ENCODE peak calls at places on chromosomes 6 and 20, in four cellular contexts. Q is hepatocyte, F is fibroblast of lung, J is PC-3. W is an unnamed sample.
A peak's percentile ranks its signal among the peaks of the same experiment; 100 is the strongest.

GRCh38 chr6:125507987-125508655 is 206.4 kb upstream of the HDDC2 start:
- DNase-seq in Q (peak; percentile 23), F (peak; percentile 19), J (no peak), W (no peak)

GRCh38 chr6:118783931-118784528 is 109.9 kb upstream of the ASF1A start:
- DNase-seq in Q (no peak), F (peak; percentile 95), J (peak; percentile 68), W (no peak)

GRCh38 chr6:29014729-29015608 is 9.9 kb upstream of the ZNF311 start:
- DNase-seq in Q (no peak), F (peak; percentile 25), J (no peak), W (no peak)

GRCh38 chr20:46054606-46055005 is 25.6 kb downstream of the SLC12A5 start:
- DNase-seq in Q (no peak), F (no peak), J (no peak), W (no peak)

GRCh38 chr6:143271024-143271423 is 179.5 kb downstream of the ADAT2 start:
- DNase-seq in Q (peak; percentile 36), F (peak; percentile 87), J (peak; percentile 78), W (no peak)

GRCh38 chr6:139164001-139164400 is 29.1 kb downstream of the HECA start:
- DNase-seq in Q (no peak), F (no peak), J (no peak), W (no peak)

GRCh38 chr6:3231213-3232016 is 4.0 kb upstream of the TUBB2B start:
- DNase-seq in Q (peak; percentile 96), F (peak; percentile 78), J (peak; percentile 70), W (peak; percentile 83)

GRCh38 chr6:44504321-44504761 is 116.8 kb downstream of the CDC5L start:
- DNase-seq in Q (no peak), F (peak; percentile 63), J (no peak), W (no peak)

GRCh38 chr6:18155864-18156396 is 708 bp downstream of the KDM1B start:
- DNase-seq in Q (peak; percentile 85), F (peak; percentile 14), J (peak; percentile 87), W (peak; percentile 36)

GRCh38 chr6:168017629-168018028 is 20.2 kb downstream of the KIF25 start:
- DNase-seq in Q (no peak), F (peak; percentile 17), J (no peak), W (no peak)

GRCh38 chr6:46993846-46994245 is 48.3 kb downstream of the ADGRF1 start:
- DNase-seq in Q (no peak), F (peak; percentile 35), J (peak; percentile 98), W (no peak)

GRCh38 chr20:49636447-49636846 is 68.5 kb upstream of the PTGIS start:
- DNase-seq in Q (no peak), F (no peak), J (no peak), W (no peak)

GRCh38 chr20:49634116-49634515 is 66.2 kb upstream of the PTGIS start:
- DNase-seq in Q (no peak), F (no peak), J (no peak), W (no peak)

GRCh38 chr20:49635171-49635570 is 67.2 kb upstream of the PTGIS start:
- DNase-seq in Q (no peak), F (peak; percentile 37), J (no peak), W (no peak)

GRCh38 chr20:49635829-49636228 is 67.9 kb upstream of the PTGIS start:
- DNase-seq in Q (no peak), F (no peak), J (no peak), W (no peak)

DNA sequence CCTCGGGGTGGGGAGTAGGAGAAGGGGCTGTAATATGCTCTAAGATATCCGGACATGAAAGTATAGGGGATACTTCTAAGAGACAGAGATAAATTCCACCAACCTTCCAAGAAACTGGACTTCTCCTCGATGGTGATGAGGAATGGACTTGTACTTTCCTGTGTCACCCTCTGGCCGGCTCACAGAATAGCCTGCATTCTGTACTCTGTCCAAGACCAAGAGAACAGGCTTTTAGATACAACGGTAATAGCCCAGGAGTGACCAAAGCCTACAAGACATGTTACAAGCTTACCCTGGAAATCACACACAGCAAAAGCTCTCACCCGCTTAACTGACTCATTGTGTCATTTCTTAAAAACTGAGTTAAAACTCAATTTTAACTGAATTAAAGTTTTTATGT is 69.3 kb upstream of the PTGIS start:
- DNase-seq in Q (no peak), F (no peak), J (no peak), W (no peak)
- H2AFZ ChIP-seq in Q (no peak overlapping the region), F (no peak overlapping the region), J (no peak overlapping the region), W (no peak overlapping the region)

DNA sequence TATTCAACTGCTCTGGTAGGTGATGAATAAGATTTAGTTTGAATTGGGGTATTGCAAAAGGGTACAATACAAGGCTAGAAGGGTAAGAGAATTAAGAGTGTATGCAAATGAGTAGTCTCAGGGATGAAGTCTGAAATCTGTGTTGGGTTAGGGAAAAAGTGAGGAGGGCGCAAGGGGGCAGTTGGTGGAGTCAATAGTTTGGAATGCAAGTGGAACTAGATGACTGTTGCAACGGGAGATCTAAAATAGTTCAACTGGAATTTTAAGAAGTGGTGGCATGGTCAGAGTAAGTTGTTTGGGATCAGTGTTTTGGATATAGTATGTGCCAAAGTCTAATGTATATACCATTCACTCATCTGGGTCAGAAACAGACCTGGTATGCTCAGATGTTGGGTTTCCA is 329.6 kb downstream of the GJA1 start:
- DNase-seq in Q (no peak), F (no peak), J (no peak), W (no peak)
- H2AFZ ChIP-seq in Q (no peak overlapping the region), F (no peak overlapping the region), J (no peak overlapping the region), W (no peak overlapping the region)

DNA sequence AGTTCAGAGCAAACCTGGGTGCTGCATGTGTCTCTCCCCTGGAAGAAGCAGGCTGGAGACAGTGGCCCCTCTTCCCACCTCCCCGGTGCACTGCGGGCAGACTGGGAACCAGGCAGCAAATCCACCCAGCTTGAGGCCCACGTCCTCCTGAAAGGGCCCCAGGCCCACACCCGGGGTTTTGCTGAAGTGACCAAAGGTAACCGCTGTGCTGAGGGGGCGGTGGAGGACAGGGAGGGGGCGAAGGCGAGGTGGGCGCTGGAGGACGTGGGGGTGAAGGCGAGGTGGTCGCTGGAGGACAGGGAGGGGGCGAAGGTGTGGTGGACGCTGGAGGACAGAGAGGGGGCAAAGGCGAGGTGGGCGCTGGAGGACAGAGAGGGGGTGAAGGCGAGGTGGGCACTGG is 1.8 kb upstream of the BIRC7 start:
- DNase-seq in Q (no peak), F (no peak), J (no peak), W (no peak)
- H2AFZ ChIP-seq in Q (no peak overlapping the region), F (no peak overlapping the region), J (no peak overlapping the region), W (no peak overlapping the region)

GRCh38 chr6:131548441-131548840 is 24.6 kb upstream of the ARG1 start:
- DNase-seq in Q (no peak), F (no peak), J (no peak), W (no peak)
- H2AFZ ChIP-seq in Q (no peak overlapping the region), F (no peak overlapping the region), J (no peak overlapping the region), W (no peak overlapping the region)